ENCODE peak calls at places on chromosomes 6 and 20, in ten cellular contexts. One of them, this sample, is unnamed.

GRCh38 chr20:40892642-40893041 is 136.0 kb upstream of the TOP1 start:
- DNase-seq in cardiac muscle cell: no peak
- DNase-seq in GM12865: peak
- DNase-seq in cardiac fibroblast: no peak
- DNase-seq in CD8-positive, alpha-beta T cell: no peak
- DNase-seq in uterus: no peak
- DNase-seq in AG09319: no peak
- DNase-seq in breast epithelium: no peak
- DNase-seq in left ventricle myocardium inferior: no peak
- DNase-seq in AG09309: no peak
- DNase-seq in this sample: no peak

GRCh38 chr20:53738039-53738944 is 144.7 kb upstream of the ZNF217 start:
- DNase-seq in AG09309: peak
- DNase-seq in left ventricle myocardium inferior: peak
- DNase-seq in cardiac muscle cell: peak
- DNase-seq in GM12865: peak
- DNase-seq in uterus: peak
- DNase-seq in cardiac fibroblast: peak
- DNase-seq in CD8-positive, alpha-beta T cell: no peak
- DNase-seq in breast epithelium: peak
- DNase-seq in AG09319: peak
- DNase-seq in this sample: peak

GRCh38 chr6:158060447-158061360 is 79.0 kb downstream of the SYNJ2 start:
- DNase-seq in GM12865: no peak
- DNase-seq in cardiac fibroblast: peak
- DNase-seq in cardiac muscle cell: peak
- DNase-seq in AG09319: peak
- DNase-seq in AG09309: peak
- DNase-seq in breast epithelium: peak
- DNase-seq in left ventricle myocardium inferior: peak
- DNase-seq in CD8-positive, alpha-beta T cell: no peak
- DNase-seq in uterus: peak
- DNase-seq in this sample: peak

GRCh38 chr20:25089096-25089495 is 7.2 kb upstream of the VSX1 start:
- DNase-seq in uterus: no peak
- DNase-seq in left ventricle myocardium inferior: no peak
- DNase-seq in cardiac muscle cell: no peak
- DNase-seq in cardiac fibroblast: no peak
- DNase-seq in AG09319: no peak
- DNase-seq in AG09309: no peak
- DNase-seq in breast epithelium: no peak
- DNase-seq in GM12865: no peak
- DNase-seq in CD8-positive, alpha-beta T cell: no peak
- DNase-seq in this sample: no peak

GRCh38 chr20:25082498-25082873 is 545 bp upstream of the VSX1 start:
- DNase-seq in AG09309: no peak
- DNase-seq in AG09319: no peak
- DNase-seq in cardiac muscle cell: no peak
- DNase-seq in GM12865: no peak
- DNase-seq in uterus: no peak
- DNase-seq in breast epithelium: no peak
- DNase-seq in left ventricle myocardium inferior: no peak
- DNase-seq in CD8-positive, alpha-beta T cell: peak
- DNase-seq in cardiac fibroblast: no peak
- DNase-seq in this sample: no peak

GRCh38 chr20:41456341-41456740 is 89.7 kb upstream of the EMILIN3 start:
- DNase-seq in GM12865: no peak
- DNase-seq in left ventricle myocardium inferior: no peak
- DNase-seq in breast epithelium: no peak
- DNase-seq in AG09319: peak
- DNase-seq in AG09309: no peak
- DNase-seq in cardiac fibroblast: no peak
- DNase-seq in CD8-positive, alpha-beta T cell: no peak
- DNase-seq in uterus: no peak
- DNase-seq in cardiac muscle cell: no peak
- DNase-seq in this sample: no peak

GRCh38 chr6:161607696-161608297 is 333.9 kb upstream of the AGPAT4 start:
- DNase-seq in AG09309: no peak
- DNase-seq in AG09319: no peak
- DNase-seq in GM12865: no peak
- DNase-seq in cardiac muscle cell: no peak
- DNase-seq in left ventricle myocardium inferior: no peak
- DNase-seq in CD8-positive, alpha-beta T cell: no peak
- DNase-seq in cardiac fibroblast: no peak
- DNase-seq in uterus: no peak
- DNase-seq in breast epithelium: no peak
- DNase-seq in this sample: peak

GRCh38 chr6:132261354-132261753 is 139.9 kb downstream of the MOXD1 start:
- DNase-seq in left ventricle myocardium inferior: no peak
- DNase-seq in GM12865: no peak
- DNase-seq in AG09309: no peak
- DNase-seq in cardiac fibroblast: no peak
- DNase-seq in CD8-positive, alpha-beta T cell: no peak
- DNase-seq in cardiac muscle cell: peak
- DNase-seq in AG09319: no peak
- DNase-seq in breast epithelium: no peak
- DNase-seq in uterus: no peak
- DNase-seq in this sample: no peak

GRCh38 chr6:98769546-98769945 is 64.8 kb upstream of the POU3F2 start:
- DNase-seq in left ventricle myocardium inferior: no peak
- DNase-seq in uterus: no peak
- DNase-seq in cardiac muscle cell: peak
- DNase-seq in breast epithelium: no peak
- DNase-seq in AG09309: no peak
- DNase-seq in cardiac fibroblast: peak
- DNase-seq in GM12865: peak
- DNase-seq in CD8-positive, alpha-beta T cell: no peak
- DNase-seq in AG09319: no peak
- DNase-seq in this sample: peak

GRCh38 chr6:147787407-147787806 is 278.9 kb downstream of the SAMD5 start:
- DNase-seq in uterus: no peak
- DNase-seq in cardiac muscle cell: no peak
- DNase-seq in left ventricle myocardium inferior: no peak
- DNase-seq in cardiac fibroblast: no peak
- DNase-seq in GM12865: no peak
- DNase-seq in AG09309: no peak
- DNase-seq in breast epithelium: no peak
- DNase-seq in AG09319: no peak
- DNase-seq in CD8-positive, alpha-beta T cell: no peak
- DNase-seq in this sample: no peak

GRCh38 chr20:57272883-57273282 is 6.4 kb upstream of the BMP7 start:
- DNase-seq in cardiac muscle cell: no peak
- DNase-seq in uterus: no peak
- DNase-seq in cardiac fibroblast: no peak
- DNase-seq in CD8-positive, alpha-beta T cell: no peak
- DNase-seq in breast epithelium: no peak
- DNase-seq in AG09309: no peak
- DNase-seq in left ventricle myocardium inferior: no peak
- DNase-seq in AG09319: no peak
- DNase-seq in GM12865: no peak
- DNase-seq in this sample: no peak

GRCh38 chr6:137494281-137494966 is at the start of gene OLIG3:
- DNase-seq in cardiac fibroblast: no peak
- DNase-seq in AG09319: no peak
- DNase-seq in uterus: no peak
- DNase-seq in AG09309: no peak
- DNase-seq in breast epithelium: no peak
- DNase-seq in left ventricle myocardium inferior: no peak
- DNase-seq in GM12865: no peak
- DNase-seq in cardiac muscle cell: no peak
- DNase-seq in CD8-positive, alpha-beta T cell: no peak
- DNase-seq in this sample: no peak

GRCh38 chr6:37460805-37461204 is 27.8 kb downstream of the CMTR1 start:
- DNase-seq in GM12865: no peak
- DNase-seq in cardiac fibroblast: no peak
- DNase-seq in uterus: no peak
- DNase-seq in left ventricle myocardium inferior: no peak
- DNase-seq in AG09309: no peak
- DNase-seq in cardiac muscle cell: no peak
- DNase-seq in AG09319: no peak
- DNase-seq in CD8-positive, alpha-beta T cell: no peak
- DNase-seq in breast epithelium: no peak
- DNase-seq in this sample: no peak

GRCh38 chr20:52996726-52997125 is 24.6 kb downstream of the TSHZ2 start:
- DNase-seq in left ventricle myocardium inferior: no peak
- DNase-seq in breast epithelium: no peak
- DNase-seq in cardiac muscle cell: no peak
- DNase-seq in AG09319: no peak
- DNase-seq in cardiac fibroblast: no peak
- DNase-seq in AG09309: no peak
- DNase-seq in uterus: no peak
- DNase-seq in CD8-positive, alpha-beta T cell: no peak
- DNase-seq in GM12865: no peak
- DNase-seq in this sample: no peak

GRCh38 chr20:1894471-1894950 is 696 bp upstream of the SIRPA start:
- DNase-seq in AG09319: peak
- DNase-seq in GM12865: peak
- DNase-seq in breast epithelium: no peak
- DNase-seq in AG09309: no peak
- DNase-seq in left ventricle myocardium inferior: peak
- DNase-seq in uterus: peak
- DNase-seq in cardiac muscle cell: peak
- DNase-seq in cardiac fibroblast: peak
- DNase-seq in CD8-positive, alpha-beta T cell: no peak
- DNase-seq in this sample: peak

GRCh38 chr6:39706819-39707218 is 18.4 kb downstream of the KIF6 start:
- DNase-seq in left ventricle myocardium inferior: no peak
- DNase-seq in CD8-positive, alpha-beta T cell: no peak
- DNase-seq in breast epithelium: no peak
- DNase-seq in cardiac muscle cell: no peak
- DNase-seq in GM12865: no peak
- DNase-seq in AG09309: no peak
- DNase-seq in cardiac fibroblast: no peak
- DNase-seq in AG09319: no peak
- DNase-seq in uterus: no peak
- DNase-seq in this sample: no peak

GRCh38 chr6:107971181-107971580 is 13.2 kb upstream of the SEC63 start:
- DNase-seq in uterus: no peak
- DNase-seq in left ventricle myocardium inferior: no peak
- DNase-seq in cardiac fibroblast: no peak
- DNase-seq in CD8-positive, alpha-beta T cell: no peak
- DNase-seq in AG09319: no peak
- DNase-seq in cardiac muscle cell: no peak
- DNase-seq in breast epithelium: no peak
- DNase-seq in AG09309: no peak
- DNase-seq in GM12865: no peak
- DNase-seq in this sample: no peak

GRCh38 chr6:24323632-24324337 is 34.1 kb downstream of the DCDC2 start:
- DNase-seq in cardiac muscle cell: peak
- DNase-seq in GM12865: no peak
- DNase-seq in cardiac fibroblast: peak
- DNase-seq in CD8-positive, alpha-beta T cell: no peak
- DNase-seq in uterus: no peak
- DNase-seq in left ventricle myocardium inferior: no peak
- DNase-seq in breast epithelium: no peak
- DNase-seq in AG09319: no peak
- DNase-seq in AG09309: no peak
- DNase-seq in this sample: no peak

GRCh38 chr6:26379236-26380139 is 3.4 kb upstream of the BTN2A2 start:
- DNase-seq in GM12865: no peak
- DNase-seq in AG09309: no peak
- DNase-seq in cardiac fibroblast: peak
- DNase-seq in cardiac muscle cell: peak
- DNase-seq in uterus: no peak
- DNase-seq in CD8-positive, alpha-beta T cell: no peak
- DNase-seq in breast epithelium: no peak
- DNase-seq in left ventricle myocardium inferior: no peak
- DNase-seq in AG09319: no peak
- DNase-seq in this sample: no peak

DNA sequence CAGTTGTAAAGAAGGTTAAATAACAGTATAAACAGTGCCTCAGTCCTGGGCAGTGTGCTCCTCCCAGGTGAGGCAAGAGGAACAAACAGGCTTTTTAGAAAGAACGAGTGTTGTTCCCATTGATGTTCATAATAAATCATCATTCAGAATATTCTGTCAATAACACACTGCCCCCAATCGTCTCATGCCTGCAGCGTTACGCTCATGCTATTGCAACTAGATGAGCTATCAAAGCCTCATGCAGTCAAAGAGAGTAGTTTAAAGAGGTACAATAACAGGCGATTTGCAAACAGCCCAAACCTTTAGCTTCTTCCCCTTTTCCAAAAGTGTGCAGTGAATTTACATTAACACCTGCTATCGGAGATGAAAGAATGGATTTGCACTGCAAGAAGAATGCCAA is 1164.6 kb upstream of the MAP3K7 start:
- DNase-seq in cardiac muscle cell: no peak
- DNase-seq in CD8-positive, alpha-beta T cell: no peak
- DNase-seq in breast epithelium: no peak
- DNase-seq in left ventricle myocardium inferior: no peak
- DNase-seq in GM12865: no peak
- DNase-seq in AG09309: no peak
- DNase-seq in cardiac fibroblast: no peak
- DNase-seq in AG09319: no peak
- DNase-seq in uterus: no peak
- DNase-seq in this sample: no peak
- TF ChIP-seq CTCF in cardiac muscle cell: no peak
- TF ChIP-seq CTCF in CD8-positive, alpha-beta T cell: no peak
- TF ChIP-seq CTCF in breast epithelium: no peak
- TF ChIP-seq CTCF in left ventricle myocardium inferior: no peak
- TF ChIP-seq CTCF in GM12865: no peak
- TF ChIP-seq CTCF in AG09309: no peak
- TF ChIP-seq CTCF in cardiac fibroblast: no peak
- TF ChIP-seq CTCF in AG09319: no peak
- TF ChIP-seq CTCF in uterus: no peak
- TF ChIP-seq CTCF in this sample: no peak

GRCh38 chr20:13771853-13772453 is 12.8 kb downstream of the ESF1 start:
- DNase-seq in left ventricle myocardium inferior: no peak
- DNase-seq in AG09309: no peak
- DNase-seq in cardiac fibroblast: peak
- DNase-seq in cardiac muscle cell: peak
- DNase-seq in CD8-positive, alpha-beta T cell: no peak
- DNase-seq in AG09319: no peak
- DNase-seq in GM12865: no peak
- DNase-seq in breast epithelium: no peak
- DNase-seq in uterus: no peak
- DNase-seq in this sample: no peak
- TF ChIP-seq CTCF in left ventricle myocardium inferior: peak
- TF ChIP-seq CTCF in AG09309: peak
- TF ChIP-seq CTCF in cardiac fibroblast: peak
- TF ChIP-seq CTCF in cardiac muscle cell: peak
- TF ChIP-seq CTCF in CD8-positive, alpha-beta T cell: peak
- TF ChIP-seq CTCF in AG09319: peak
- TF ChIP-seq CTCF in GM12865: peak
- TF ChIP-seq CTCF in breast epithelium: peak
- TF ChIP-seq CTCF in uterus: peak
- TF ChIP-seq CTCF in this sample: peak

GRCh38 chr6:52233975-52234823 is 10.1 kb downstream of the IL17F start:
- DNase-seq in uterus: no peak
- DNase-seq in cardiac muscle cell: peak
- DNase-seq in CD8-positive, alpha-beta T cell: no peak
- DNase-seq in breast epithelium: no peak
- DNase-seq in left ventricle myocardium inferior: no peak
- DNase-seq in AG09309: peak
- DNase-seq in GM12865: peak
- DNase-seq in cardiac fibroblast: peak
- DNase-seq in AG09319: peak
- DNase-seq in this sample: peak
- TF ChIP-seq CTCF in uterus: peak
- TF ChIP-seq CTCF in cardiac muscle cell: peak
- TF ChIP-seq CTCF in CD8-positive, alpha-beta T cell: no peak
- TF ChIP-seq CTCF in breast epithelium: no peak
- TF ChIP-seq CTCF in left ventricle myocardium inferior: peak
- TF ChIP-seq CTCF in AG09309: peak
- TF ChIP-seq CTCF in GM12865: peak
- TF ChIP-seq CTCF in cardiac fibroblast: peak
- TF ChIP-seq CTCF in AG09319: peak
- TF ChIP-seq CTCF in this sample: peak

GRCh38 chr20:37543828-37544227 is 16.2 kb upstream of the BLCAP start:
- DNase-seq in left ventricle myocardium inferior: no peak
- DNase-seq in breast epithelium: no peak
- DNase-seq in AG09319: no peak
- DNase-seq in AG09309: no peak
- DNase-seq in CD8-positive, alpha-beta T cell: no peak
- DNase-seq in GM12865: no peak
- DNase-seq in uterus: no peak
- DNase-seq in cardiac fibroblast: peak
- DNase-seq in cardiac muscle cell: peak
- DNase-seq in this sample: peak
- TF ChIP-seq CTCF in left ventricle myocardium inferior: peak
- TF ChIP-seq CTCF in breast epithelium: no peak
- TF ChIP-seq CTCF in AG09319: peak
- TF ChIP-seq CTCF in AG09309: peak
- TF ChIP-seq CTCF in CD8-positive, alpha-beta T cell: no peak
- TF ChIP-seq CTCF in GM12865: no peak
- TF ChIP-seq CTCF in uterus: no peak
- TF ChIP-seq CTCF in cardiac fibroblast: peak
- TF ChIP-seq CTCF in cardiac muscle cell: peak
- TF ChIP-seq CTCF in this sample: no peak